ENCODE peak calls at places on chromosomes 2 and 18, in four cellular contexts. One of them, this sample, is unnamed.

GRCh38 chr2:126988482-126988881 is 89.8 kb downstream of the TEX51 start:
- DNase-seq in H1: no peak
- DNase-seq in WTC11: no peak
- DNase-seq in HEK293T: no peak
- DNase-seq in this sample: no peak

GRCh38 chr2:191486584-191487320 is 191.2 kb upstream of the NABP1 start:
- DNase-seq in H1: no peak
- DNase-seq in WTC11: no peak
- DNase-seq in HEK293T: peak
- DNase-seq in this sample: no peak

GRCh38 chr2:128437181-128437520 is 118.5 kb upstream of the HS6ST1 start:
- DNase-seq in H1: no peak
- DNase-seq in WTC11: no peak
- DNase-seq in HEK293T: no peak
- DNase-seq in this sample: no peak

GRCh38 chr2:24105816-24106215 is 17.3 kb downstream of the PFN4 start:
- DNase-seq in H1: no peak
- DNase-seq in WTC11: no peak
- DNase-seq in HEK293T: no peak
- DNase-seq in this sample: no peak

GRCh38 chr18:67504739-67505138 is 11.8 kb downstream of the DSEL start:
- DNase-seq in H1: no peak
- DNase-seq in WTC11: no peak
- DNase-seq in HEK293T: no peak
- DNase-seq in this sample: no peak

GRCh38 chr18:22043837-22044236 is 125.6 kb upstream of the GATA6 start:
- DNase-seq in H1: no peak
- DNase-seq in WTC11: no peak
- DNase-seq in HEK293T: no peak
- DNase-seq in this sample: no peak

GRCh38 chr2:74512744-74513604 is 1.3 kb upstream of the TLX2 start:
- DNase-seq in H1: peak
- DNase-seq in WTC11: no peak
- DNase-seq in HEK293T: no peak
- DNase-seq in this sample: peak

GRCh38 chr2:64463784-64464183 is 9.8 kb downstream of the LGALSL start:
- DNase-seq in H1: no peak
- DNase-seq in WTC11: no peak
- DNase-seq in HEK293T: no peak
- DNase-seq in this sample: no peak

GRCh38 chr2:53252115-53252514 is 515.5 kb upstream of the CHAC2 start:
- DNase-seq in H1: no peak
- DNase-seq in WTC11: no peak
- DNase-seq in HEK293T: no peak
- DNase-seq in this sample: no peak

GRCh38 chr2:158079672-158080071 is 22.0 kb upstream of the UPP2 start:
- DNase-seq in H1: no peak
- DNase-seq in WTC11: no peak
- DNase-seq in HEK293T: no peak
- DNase-seq in this sample: peak

GRCh38 chr2:25341031-25341727 is 546 bp downstream of the DNMT3A start:
- DNase-seq in H1: no peak
- DNase-seq in WTC11: no peak
- DNase-seq in HEK293T: peak
- DNase-seq in this sample: no peak

GRCh38 chr2:147161746-147162145 is 683.1 kb upstream of the ACVR2A start:
- DNase-seq in H1: no peak
- DNase-seq in WTC11: no peak
- DNase-seq in HEK293T: no peak
- DNase-seq in this sample: no peak

GRCh38 chr18:79529296-79529695 is 133.6 kb downstream of the NFATC1 start:
- DNase-seq in H1: no peak
- DNase-seq in WTC11: peak
- DNase-seq in HEK293T: no peak
- DNase-seq in this sample: no peak

GRCh38 chr18:79527656-79528055 is 131.9 kb downstream of the NFATC1 start:
- DNase-seq in H1: no peak
- DNase-seq in WTC11: no peak
- DNase-seq in HEK293T: no peak
- DNase-seq in this sample: no peak

GRCh38 chr18:79528846-79529245 is 133.1 kb downstream of the NFATC1 start:
- DNase-seq in H1: peak
- DNase-seq in WTC11: peak
- DNase-seq in HEK293T: peak
- DNase-seq in this sample: peak

GRCh38 chr18:79526468-79527460 is 131.0 kb downstream of the NFATC1 start:
- DNase-seq in H1: no peak
- DNase-seq in WTC11: no peak
- DNase-seq in HEK293T: no peak
- DNase-seq in this sample: no peak

DNA sequence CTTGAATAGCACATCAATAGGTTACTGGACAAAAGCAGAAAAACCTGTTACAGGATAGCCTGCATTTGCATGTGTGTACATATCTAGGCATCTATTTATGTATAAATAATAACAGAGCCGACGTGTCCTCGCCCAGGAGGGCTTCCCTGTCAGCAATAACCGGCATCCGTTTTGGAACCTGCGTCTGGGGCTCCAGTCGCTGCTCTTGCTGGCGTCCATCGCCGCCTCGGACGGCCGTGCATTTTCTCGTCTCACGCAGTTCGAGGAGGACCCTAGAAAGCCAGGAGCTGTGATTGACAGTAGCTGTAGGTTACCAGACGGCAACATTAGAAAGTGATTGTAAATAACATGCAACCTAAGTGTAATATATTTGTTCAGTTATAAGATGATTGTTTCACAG is 132.6 kb downstream of the NFATC1 start:
- DNase-seq in H1: no peak
- DNase-seq in WTC11: peak
- DNase-seq in HEK293T: no peak
- DNase-seq in this sample: no peak
- TF ChIP-seq SP1 in H1: no peak
- TF ChIP-seq SP1 in WTC11: no peak
- TF ChIP-seq SP1 in HEK293T: no peak
- TF ChIP-seq SP1 in this sample: no peak

GRCh38 chr2:204570449-204570848 is 25.2 kb downstream of the PARD3B start:
- DNase-seq in H1: no peak
- DNase-seq in WTC11: no peak
- DNase-seq in HEK293T: no peak
- DNase-seq in this sample: no peak

GRCh38 chr2:204575463-204575862 is 30.2 kb downstream of the PARD3B start:
- DNase-seq in H1: no peak
- DNase-seq in WTC11: no peak
- DNase-seq in HEK293T: no peak
- DNase-seq in this sample: no peak

GRCh38 chr2:204574473-204574872 is 29.2 kb downstream of the PARD3B start:
- DNase-seq in H1: no peak
- DNase-seq in WTC11: no peak
- DNase-seq in HEK293T: no peak
- DNase-seq in this sample: no peak

GRCh38 chr2:204571041-204571440 is 25.8 kb downstream of the PARD3B start:
- DNase-seq in H1: no peak
- DNase-seq in WTC11: no peak
- DNase-seq in HEK293T: no peak
- DNase-seq in this sample: no peak

GRCh38 chr2:204571911-204572310 is 26.6 kb downstream of the PARD3B start:
- DNase-seq in H1: no peak
- DNase-seq in WTC11: no peak
- DNase-seq in HEK293T: no peak
- DNase-seq in this sample: no peak
- TF ChIP-seq SP1 in H1: no peak
- TF ChIP-seq SP1 in WTC11: no peak
- TF ChIP-seq SP1 in HEK293T: no peak
- TF ChIP-seq SP1 in this sample: no peak

DNA sequence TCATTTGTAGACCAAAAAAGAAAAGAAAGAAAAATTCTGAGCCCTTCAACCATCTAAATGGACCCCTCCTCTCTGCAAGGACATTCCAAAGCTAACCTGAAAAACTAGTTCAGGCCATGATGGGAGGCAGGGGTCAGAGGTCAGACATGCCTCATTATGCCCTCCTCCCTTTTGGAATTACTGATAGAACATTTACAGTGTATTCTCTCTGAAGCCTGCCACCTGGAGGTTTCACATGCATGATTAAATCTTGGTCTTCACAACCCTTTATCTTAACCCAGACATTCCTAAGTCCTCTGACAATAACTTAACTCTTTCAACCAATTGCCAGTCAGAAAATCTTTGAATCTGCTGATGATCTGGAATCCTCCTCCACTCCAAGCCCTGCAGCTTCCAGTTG is 86.0 kb downstream of the SPP2 start:
- DNase-seq in H1: no peak
- DNase-seq in WTC11: no peak
- DNase-seq in HEK293T: no peak
- DNase-seq in this sample: no peak
- TF ChIP-seq SP1 in H1: no peak
- TF ChIP-seq SP1 in WTC11: no peak
- TF ChIP-seq SP1 in HEK293T: no peak
- TF ChIP-seq SP1 in this sample: no peak

GRCh38 chr2:72961853-72962468 is 44.6 kb downstream of the EMX1 start:
- DNase-seq in H1: no peak
- DNase-seq in WTC11: no peak
- DNase-seq in HEK293T: no peak
- DNase-seq in this sample: no peak

GRCh38 chr2:72964146-72964525 is 46.8 kb downstream of the EMX1 start:
- DNase-seq in H1: no peak
- DNase-seq in WTC11: no peak
- DNase-seq in HEK293T: no peak
- DNase-seq in this sample: no peak

GRCh38 chr2:72965016-72965415 is 47.7 kb downstream of the EMX1 start:
- DNase-seq in H1: no peak
- DNase-seq in WTC11: no peak
- DNase-seq in HEK293T: no peak
- DNase-seq in this sample: no peak

GRCh38 chr2:72962911-72963310 is 45.6 kb downstream of the EMX1 start:
- DNase-seq in H1: no peak
- DNase-seq in WTC11: no peak
- DNase-seq in HEK293T: no peak
- DNase-seq in this sample: no peak

DNA sequence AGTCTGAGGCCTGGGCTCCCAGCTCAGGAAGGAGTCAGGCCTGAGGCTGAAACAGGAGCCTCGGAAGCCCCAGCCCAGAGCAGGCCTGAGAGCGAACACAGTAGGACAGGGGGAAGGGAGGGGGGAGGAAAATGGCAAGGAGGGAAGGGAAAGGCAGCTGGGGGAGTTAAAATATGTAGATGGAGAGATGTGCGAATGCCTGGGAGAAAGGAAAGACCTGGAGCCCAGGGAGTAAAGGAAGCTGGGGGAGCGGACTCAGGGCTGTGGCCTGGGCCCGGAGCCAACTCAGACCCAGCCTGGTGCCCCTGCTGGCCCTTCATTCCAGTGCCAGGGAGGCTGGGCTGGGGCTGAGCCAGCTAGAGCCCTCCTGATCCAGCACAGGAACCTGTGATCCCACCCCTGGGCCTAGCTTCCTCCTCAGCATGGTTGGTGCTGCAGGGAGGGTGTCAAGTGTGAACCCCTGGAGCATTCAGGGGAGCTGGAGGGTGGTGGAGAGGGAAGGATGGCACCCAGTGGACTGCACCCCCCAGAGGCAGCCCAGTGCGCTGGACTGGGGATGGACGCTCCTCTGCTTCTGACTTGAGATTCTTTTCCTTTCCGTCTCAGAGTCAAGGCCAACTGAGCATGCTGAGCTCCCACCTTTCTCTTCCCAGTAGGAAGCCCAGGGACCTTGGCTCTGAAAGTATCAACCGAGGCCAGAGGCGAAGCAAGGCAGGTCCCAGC is 46.3 kb downstream of the EMX1 start:
- DNase-seq in H1: peak
- DNase-seq in WTC11: peak
- DNase-seq in HEK293T: no peak
- DNase-seq in this sample: no peak
- TF ChIP-seq SP1 in H1: peak
- TF ChIP-seq SP1 in WTC11: peak
- TF ChIP-seq SP1 in HEK293T: no peak
- TF ChIP-seq SP1 in this sample: no peak

GRCh38 chr2:96839288-96839874 is 4.4 kb downstream of the ANKRD23 start:
- DNase-seq in H1: peak
- DNase-seq in WTC11: no peak
- DNase-seq in HEK293T: no peak
- DNase-seq in this sample: no peak
- TF ChIP-seq SP1 in H1: no peak
- TF ChIP-seq SP1 in WTC11: no peak
- TF ChIP-seq SP1 in HEK293T: no peak
- TF ChIP-seq SP1 in this sample: no peak

GRCh38 chr2:204470621-204471196 is 74.6 kb upstream of the PARD3B start:
- DNase-seq in H1: no peak
- DNase-seq in WTC11: no peak
- DNase-seq in HEK293T: no peak
- DNase-seq in this sample: no peak
- TF ChIP-seq SP1 in H1: no peak
- TF ChIP-seq SP1 in WTC11: no peak
- TF ChIP-seq SP1 in HEK293T: no peak
- TF ChIP-seq SP1 in this sample: no peak

DNA sequence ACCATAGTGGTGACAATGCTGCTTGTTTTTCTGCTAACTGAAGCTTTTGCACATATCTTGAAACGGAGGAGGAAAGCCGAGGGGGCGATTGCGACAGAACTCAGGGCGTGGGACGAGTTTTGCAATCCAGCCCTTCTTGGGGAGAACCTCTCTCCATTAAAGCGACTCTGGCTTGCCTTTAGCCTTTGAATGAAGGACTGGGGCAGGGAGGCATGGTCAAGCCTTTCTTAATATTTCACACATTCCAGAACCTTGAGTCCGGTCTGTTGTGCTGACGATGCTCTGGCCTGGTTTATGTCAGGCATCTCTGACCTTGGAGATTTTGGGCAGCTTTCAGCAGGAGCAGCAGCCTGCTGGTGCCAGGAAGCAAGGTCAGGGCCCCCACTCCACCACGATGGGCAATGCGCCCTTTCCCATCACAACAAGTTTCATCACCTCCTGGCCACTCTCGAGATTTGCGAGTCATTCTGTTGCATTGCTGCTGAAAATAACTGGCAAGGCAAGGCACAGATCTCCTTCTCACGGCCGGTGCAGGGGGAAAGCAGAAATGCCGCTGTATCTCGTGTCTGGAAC is 10.8 kb downstream of the EMILIN2 start:
- DNase-seq in H1: no peak
- DNase-seq in WTC11: no peak
- DNase-seq in HEK293T: no peak
- DNase-seq in this sample: no peak
- TF ChIP-seq SP1 in H1: no peak
- TF ChIP-seq SP1 in WTC11: no peak
- TF ChIP-seq SP1 in HEK293T: no peak
- TF ChIP-seq SP1 in this sample: no peak

GRCh38 chr2:215360596-215360995 is 48.7 kb downstream of the ATIC start:
- DNase-seq in H1: no peak
- DNase-seq in WTC11: no peak
- DNase-seq in HEK293T: no peak
- DNase-seq in this sample: no peak

GRCh38 chr2:215362562-215362904 is 50.7 kb downstream of the ATIC start:
- DNase-seq in H1: no peak
- DNase-seq in WTC11: no peak
- DNase-seq in HEK293T: no peak
- DNase-seq in this sample: no peak

GRCh38 chr2:215363039-215363438 is 51.2 kb downstream of the ATIC start:
- DNase-seq in H1: no peak
- DNase-seq in WTC11: no peak
- DNase-seq in HEK293T: no peak
- DNase-seq in this sample: no peak

GRCh38 chr2:215361211-215361875 is 49.5 kb downstream of the ATIC start:
- DNase-seq in H1: no peak
- DNase-seq in WTC11: no peak
- DNase-seq in HEK293T: no peak
- DNase-seq in this sample: no peak

GRCh38 chr2:215361876-215362561 is 50.2 kb downstream of the ATIC start:
- DNase-seq in H1: no peak
- DNase-seq in WTC11: no peak
- DNase-seq in HEK293T: no peak
- DNase-seq in this sample: no peak
- TF ChIP-seq SP1 in H1: no peak
- TF ChIP-seq SP1 in WTC11: no peak
- TF ChIP-seq SP1 in HEK293T: no peak
- TF ChIP-seq SP1 in this sample: no peak